ENCODE peak calls at places on chromosomes 13 and 19, in five cellular contexts. A is AG09309, L is sigmoid colon, I is choroid plexus epithelial cell, V is fibroblast of villous mesenchyme. O is an unnamed sample.

GRCh38 chr13:33285420-33286124 is at the start of gene STARD13:
- DNase-seq in A (peak; percentile 93), V (peak; percentile 98), I (peak; percentile 98), L (peak; percentile 98), O (peak; percentile 96)

GRCh38 chr13:48586591-48587103 is 53.8 kb upstream of the RCBTB2 start:
- DNase-seq in L (peak; percentile 75), I (peak; percentile 61), V (no peak), A (no peak), O (no peak)

GRCh38 chr19:38774181-38774950 is 1.0 kb upstream of the LGALS7 start:
- DNase-seq in V (no peak), L (no peak), A (no peak), I (no peak), O (peak; percentile 58)

GRCh38 chr13:30857018-30857417 is 49.1 kb upstream of the MEDAG start:
- DNase-seq in A (no peak), L (no peak), I (no peak), V (no peak), O (no peak)

GRCh38 chr19:18488838-18489626 is 32.8 kb downstream of the ELL start:
- DNase-seq in L (no peak), V (peak; percentile 51), I (no peak), A (no peak), O (no peak)

GRCh38 chr13:39148513-39148961 is 110.3 kb downstream of the NHLRC3 start:
- DNase-seq in A (peak; percentile 44), L (no peak), I (peak; percentile 76), V (peak; percentile 68), O (no peak)

GRCh38 chr13:61040180-61040579 is 375.5 kb downstream of the PCDH20 start:
- DNase-seq in L (no peak), A (no peak), V (no peak), I (peak; percentile 2), O (no peak)

GRCh38 chr19:1260749-1261511 is 8.2 kb upstream of the CIRBP start:
- DNase-seq in A (peak; percentile 80), V (peak; percentile 96), I (peak; percentile 98), L (peak; percentile 99), O (no peak)

GRCh38 chr19:33953023-33953422 is 156.4 kb downstream of the KCTD15 start:
- DNase-seq in I (peak; percentile 35), V (no peak), A (no peak), L (no peak), O (no peak)

GRCh38 chr13:83943530-83944279 is 61.4 kb upstream of the SLITRK1 start:
- DNase-seq in A (no peak), I (peak; percentile 11), V (no peak), L (no peak), O (no peak)

GRCh38 chr19:46404039-46404883 is 9.1 kb downstream of the CCDC8 start:
- DNase-seq in V (peak; percentile 71), L (peak; percentile 82), I (no peak), A (no peak), O (peak; percentile 86)

GRCh38 chr13:40794414-40795368 is 5.3 kb downstream of the SLC25A15 start:
- DNase-seq in A (no peak), V (no peak), L (no peak), I (no peak), O (no peak)

GRCh38 chr13:30496147-30496546 is 30.4 kb upstream of the HMGB1 start:
- DNase-seq in V (no peak), A (no peak), I (no peak), L (no peak), O (no peak)

GRCh38 chr13:20131057-20131832 is 29.6 kb downstream of the GJA3 start:
- DNase-seq in I (no peak), A (no peak), V (no peak), L (peak; percentile 46), O (no peak)

GRCh38 chr19:35404879-35405622 is 34.2 kb downstream of the GPR42 start:
- DNase-seq in V (peak; percentile 49), L (no peak), A (peak; percentile 50), I (peak; percentile 89), O (no peak)

GRCh38 chr13:38667526-38668094 is 19.3 kb upstream of the FREM2 start:
- DNase-seq in L (no peak), A (no peak), V (no peak), I (peak; percentile 30), O (no peak)

GRCh38 chr19:13260883-13261653 is 110.9 kb downstream of the IER2 start:
- DNase-seq in V (peak; percentile 58), L (no peak), A (peak; percentile 66), I (peak; percentile 86), O (no peak)

GRCh38 chr13:75762066-75762937 is 126.2 kb downstream of the LMO7 start:
- DNase-seq in I (peak; percentile 58), V (peak; percentile 83), L (no peak), A (no peak), O (no peak)

GRCh38 chr19:30274987-30275386 is 97.2 kb upstream of the ZNF536 start:
- DNase-seq in A (no peak), L (no peak), V (no peak), I (no peak), O (no peak)

GRCh38 chr13:97122381-97122996 is 99.6 kb upstream of the MBNL2 start:
- DNase-seq in V (peak; percentile 68), L (no peak), I (peak; percentile 80), A (no peak), O (no peak)

GRCh38 chr19:38055655-38056521 is 148.9 kb downstream of the SIPA1L3 start:
- DNase-seq in A (no peak), L (no peak), I (no peak), V (no peak), O (no peak)

GRCh38 chr19:44530777-44531176 is 1.3 kb upstream of the CEACAM20 start:
- DNase-seq in L (no peak), I (peak; percentile 19), A (peak; percentile 17), V (no peak), O (no peak)

GRCh38 chr13:99356216-99357089 is 49.3 kb upstream of the GPR183 start:
- DNase-seq in V (peak; percentile 91), A (peak; percentile 31), I (peak; percentile 97), L (no peak), O (no peak)

GRCh38 chr19:4636151-4636717 is 3.1 kb upstream of the TNFAIP8L1 start:
- DNase-seq in L (peak; percentile 81), V (peak; percentile 38), A (no peak), I (peak; percentile 51), O (no peak)

GRCh38 chr13:109704771-109705628 is 81.4 kb downstream of the IRS2 start:
- DNase-seq in V (peak; percentile 36), I (peak; percentile 51), L (peak; percentile 77), A (no peak), O (no peak)

GRCh38 chr13:51590966-51591627 is 6.8 kb downstream of the WDFY2 start:
- DNase-seq in A (peak; percentile 96), I (peak; percentile 92), L (no peak), V (peak; percentile 98), O (no peak)

GRCh38 chr13:35630551-35631275 is 154.2 kb upstream of the MAB21L1 start:
- DNase-seq in A (peak; percentile 32), L (no peak), I (peak; percentile 76), V (peak; percentile 42), O (no peak)

GRCh38 chr13:39565036-39565949 is 37.7 kb downstream of the LHFPL6 start:
- DNase-seq in V (peak; percentile 86), L (no peak), I (peak; percentile 96), A (peak; percentile 88), O (no peak)

GRCh38 chr19:1080360-1081161 is 13.6 kb downstream of the ARHGAP45 start:
- DNase-seq in V (no peak), I (no peak), L (no peak), A (no peak), O (peak; percentile 88)

GRCh38 chr13:62626771-62627170 is 1211.1 kb upstream of the PCDH20 start:
- DNase-seq in L (no peak), A (no peak), V (no peak), I (peak; percentile 19), O (no peak)

GRCh38 chr19:8618751-8619150 is 8.2 kb upstream of the ADAMTS10 start:
- DNase-seq in I (peak; percentile 43), V (no peak), A (no peak), L (no peak), O (no peak)

GRCh38 chr13:42354246-42355117 is 82.5 kb downstream of the AKAP11 start:
- DNase-seq in I (peak; percentile 98), V (peak; percentile 45), A (no peak), L (no peak), O (no peak)

GRCh38 chr19:51690359-51691121 is 2.6 kb upstream of the SPACA6 start:
- DNase-seq in L (peak; percentile 89), A (no peak), I (peak; percentile 83), V (peak; percentile 75), O (peak; percentile 90)

DNA sequence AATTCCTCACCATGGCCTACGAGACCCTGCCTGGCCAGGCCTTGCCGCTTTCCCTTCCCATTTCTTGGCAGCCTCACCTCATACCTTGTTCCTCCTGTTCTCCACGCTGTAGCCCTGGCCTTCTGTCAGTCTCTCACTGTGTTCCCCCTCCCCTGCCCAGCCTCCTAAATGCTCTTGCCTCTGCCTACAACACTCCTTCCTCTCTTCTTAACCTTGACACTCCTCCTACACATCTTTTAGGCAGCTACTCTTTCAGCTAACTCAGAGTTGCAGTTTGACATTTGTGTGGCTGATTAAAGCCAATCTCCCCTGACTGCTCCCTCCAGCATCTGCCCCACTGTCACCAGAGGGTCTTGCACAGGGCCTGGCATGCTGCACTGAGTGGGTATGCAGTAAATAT is 150.8 kb downstream of the FLT1 start:
- DNase-seq in L (no peak), I (no peak), A (no peak), V (no peak), O (no peak)
- TF ChIP-seq CTCF in L (no peak), I (no peak), A (no peak), V (no peak), O (no peak)

DNA sequence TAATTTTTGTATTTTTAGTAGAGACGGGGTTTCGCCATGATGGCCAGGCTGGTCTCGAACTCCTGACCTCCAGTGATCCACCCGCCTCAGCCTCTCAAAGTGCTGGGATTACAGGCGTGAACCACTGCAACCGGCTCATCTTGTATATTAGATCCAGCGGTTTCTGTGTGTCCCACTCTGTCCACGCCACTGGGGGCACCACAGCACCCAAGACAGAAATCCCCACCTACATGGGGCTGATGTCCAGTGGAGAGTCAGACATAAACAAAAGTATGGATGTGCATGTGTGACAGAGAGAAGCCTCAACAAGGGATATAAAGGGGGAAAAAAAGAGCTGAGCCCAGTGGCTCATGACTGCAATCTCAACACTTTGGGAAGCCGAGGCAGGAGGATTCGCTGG is 65.8 kb upstream of the ADGRE5 start:
- DNase-seq in V (no peak), L (no peak), A (no peak), I (peak; percentile 6), O (no peak)
- TF ChIP-seq CTCF in V (no peak), L (no peak), A (no peak), I (peak; percentile 29), O (peak; percentile 47)

GRCh38 chr13:113431171-113431570 is 22.1 kb downstream of the ADPRHL1 start:
- DNase-seq in I (no peak), V (no peak), L (no peak), A (no peak), O (peak; percentile 82)

GRCh38 chr13:113430378-113431110 is 22.7 kb downstream of the ADPRHL1 start:
- DNase-seq in I (no peak), L (no peak), V (no peak), A (no peak), O (peak; percentile 82)

GRCh38 chr13:113429608-113429985 is 23.7 kb downstream of the ADPRHL1 start:
- DNase-seq in V (no peak), I (no peak), L (no peak), A (no peak), O (no peak)

GRCh38 chr13:113432509-113433270 is 20.6 kb downstream of the ADPRHL1 start:
- DNase-seq in V (no peak), L (no peak), I (no peak), A (no peak), O (peak; percentile 77)

GRCh38 chr13:113433391-113433916 is 19.8 kb downstream of the ADPRHL1 start:
- DNase-seq in I (no peak), V (no peak), L (no peak), A (no peak), O (no peak)
- TF ChIP-seq CTCF in I (no peak), V (no peak), L (no peak), A (no peak), O (no peak)

GRCh38 chr19:43526884-43527859 is at the start of gene ETHE1:
- DNase-seq in V (peak; percentile 54), A (no peak), I (peak; percentile 32), L (peak; percentile 93), O (peak; percentile 87)
- TF ChIP-seq CTCF in V (no peak), A (no peak), I (no peak), L (no peak), O (peak; percentile 38)

O was measured in chondrocyte.